ENCODE peak calls at places on chromosomes 1 and 21, in nine cellular contexts. U, Z, Y, A, R, L, D, W and K are unnamed samples.

GRCh38 chr1:157521056-157521455 is 31.3 kb downstream of the FCRL5 start:
- DNase-seq in U (no peak), Z (no peak), Y (no peak), A (no peak), R (no peak), L (no peak), D (no peak), W (no peak), K (no peak)

GRCh38 chr1:95035536-95035935 is 37.2 kb downstream of the ALG14 start:
- DNase-seq in U (no peak), Z (peak), Y (no peak), A (no peak), R (no peak), L (no peak), D (peak), W (no peak), K (peak)

GRCh38 chr1:36321119-36321951 is 2.1 kb downstream of the EVA1B start:
- DNase-seq in U (no peak), Z (peak), Y (peak), A (no peak), R (peak), L (peak), D (peak), W (no peak), K (peak)

GRCh38 chr1:3912809-3913685 is 13.0 kb upstream of the C1orf174 start:
- DNase-seq in U (no peak), Z (no peak), Y (no peak), A (no peak), R (no peak), L (no peak), D (no peak), W (no peak), K (no peak)

GRCh38 chr1:178470411-178470960 is 26.3 kb downstream of the CLEC20A start:
- DNase-seq in U (no peak), Z (no peak), Y (no peak), A (no peak), R (no peak), L (no peak), D (no peak), W (no peak), K (no peak)

GRCh38 chr1:160091666-160092223 is 6.7 kb downstream of the IGSF8 start:
- DNase-seq in U (no peak), Z (no peak), Y (no peak), A (no peak), R (no peak), L (no peak), D (no peak), W (no peak), K (no peak)

GRCh38 chr1:54409156-54410142 is 3.3 kb upstream of the SSBP3 start:
- DNase-seq in U (no peak), Z (no peak), Y (peak), A (no peak), R (no peak), L (no peak), D (no peak), W (no peak), K (no peak)

GRCh38 chr1:54359393-54360162 is 46.6 kb downstream of the SSBP3 start:
- DNase-seq in U (no peak), Z (no peak), Y (no peak), A (no peak), R (no peak), L (no peak), D (no peak), W (no peak), K (no peak)

GRCh38 chr1:158371188-158371953 is 17.7 kb downstream of the CD1E start:
- DNase-seq in U (no peak), Z (no peak), Y (no peak), A (no peak), R (no peak), L (no peak), D (no peak), W (no peak), K (no peak)

GRCh38 chr1:71135571-71135970 is 54.7 kb upstream of the ZRANB2 start:
- DNase-seq in U (no peak), Z (no peak), Y (no peak), A (no peak), R (no peak), L (no peak), D (no peak), W (no peak), K (no peak)

GRCh38 chr1:40078512-40079333 is 18.3 kb downstream of the PPT1 start:
- DNase-seq in U (no peak), Z (peak), Y (peak), A (peak), R (peak), L (no peak), D (no peak), W (peak), K (peak)

GRCh38 chr1:222712253-222713090 is at the start of the genes AIDA and BROX:
- DNase-seq in U (peak), Z (peak), Y (peak), A (peak), R (peak), L (peak), D (peak), W (peak), K (peak)

GRCh38 chr1:53736290-53736689 is 2.7 kb downstream of the GLIS1 start:
- DNase-seq in U (no peak), Z (peak), Y (no peak), A (no peak), R (no peak), L (no peak), D (no peak), W (no peak), K (no peak)

GRCh38 chr1:37723390-37724078 is 31.2 kb downstream of the CDCA8 start:
- DNase-seq in U (no peak), Z (no peak), Y (no peak), A (no peak), R (no peak), L (peak), D (no peak), W (no peak), K (no peak)

GRCh38 chr1:37574834-37575479 is 18.2 kb downstream of the DNALI1 start:
- DNase-seq in U (no peak), Z (peak), Y (no peak), A (no peak), R (no peak), L (no peak), D (peak), W (no peak), K (no peak)

GRCh38 chr1:115654663-115655306 is 13.0 kb downstream of the VANGL1 start:
- DNase-seq in U (no peak), Z (no peak), Y (no peak), A (no peak), R (peak), L (no peak), D (no peak), W (no peak), K (no peak)

GRCh38 chr1:23718482-23718881 is 24.8 kb upstream of the ELOA start:
- DNase-seq in U (no peak), Z (peak), Y (no peak), A (no peak), R (peak), L (no peak), D (no peak), W (no peak), K (peak)

GRCh38 chr21:34204481-34205439 is 131.4 kb downstream of the MRPS6 start:
- DNase-seq in U (no peak), Z (no peak), Y (no peak), A (no peak), R (no peak), L (no peak), D (no peak), W (no peak), K (no peak)

GRCh38 chr1:55965981-55966461 is 613.3 kb downstream of the PLPP3 start:
- DNase-seq in U (no peak), Z (peak), Y (no peak), A (no peak), R (no peak), L (no peak), D (no peak), W (no peak), K (no peak)

GRCh38 chr1:207851696-207852095 is 59.2 kb downstream of the CD34 start:
- DNase-seq in U (no peak), Z (no peak), Y (no peak), A (no peak), R (no peak), L (no peak), D (no peak), W (no peak), K (no peak)

GRCh38 chr1:1451696-1452364 is 2.3 kb downstream of the ATAD3C start:
- DNase-seq in U (no peak), Z (no peak), Y (no peak), A (no peak), R (no peak), L (no peak), D (no peak), W (no peak), K (no peak)

GRCh38 chr1:100735244-100735643 is 15.7 kb downstream of the VCAM1 start:
- DNase-seq in U (no peak), Z (no peak), Y (no peak), A (no peak), R (no peak), L (no peak), D (no peak), W (no peak), K (no peak)

GRCh38 chr1:154943649-154944421 is 7.3 kb upstream of the PMVK start:
- DNase-seq in U (no peak), Z (peak), Y (peak), A (no peak), R (no peak), L (no peak), D (no peak), W (no peak), K (no peak)

GRCh38 chr1:15386128-15386824 is 23.4 kb upstream of the EFHD2 start:
- DNase-seq in U (no peak), Z (no peak), Y (no peak), A (no peak), R (no peak), L (no peak), D (no peak), W (no peak), K (no peak)

GRCh38 chr1:31811605-31812004 is 4.2 kb downstream of the SPOCD1 start:
- DNase-seq in U (no peak), Z (peak), Y (no peak), A (no peak), R (no peak), L (no peak), D (peak), W (no peak), K (no peak)

GRCh38 chr1:21594935-21595897 is 73.9 kb downstream of the RAP1GAP start:
- DNase-seq in U (no peak), Z (peak), Y (peak), A (no peak), R (peak), L (no peak), D (peak), W (no peak), K (peak)

GRCh38 chr1:42142894-42143675 is 10.1 kb upstream of the GUCA2B start:
- DNase-seq in U (no peak), Z (no peak), Y (no peak), A (no peak), R (no peak), L (no peak), D (no peak), W (no peak), K (no peak)